ENCODE peak calls at places on chromosomes 6 and 20, in ten cellular contexts. Y is T1000; B is mesendoderm; C is GM13977; Z is NAMALWA; E is RPMI8226; M is uterus; H is DMS79 treated with DMSO at 0.1 percent for 48 hours; G is activated naive CD4-positive, alpha-beta T cell treated with anti-CD3 and anti-CD28 coated beads, Interleukin-2, amount 10 ng/mL, durations not matched to agents 7 days and 5 days; T is GM12865. P is an unnamed sample.

GRCh38 chr20:22339946-22340345 is 244.4 kb downstream of the FOXA2 start:
- DNase-seq in Y (no peak), B (no peak), C (no peak), Z (no peak), E (no peak), M (no peak), H (no peak), G (no peak), T (no peak), P (no peak)

GRCh38 chr6:167572106-167572505 is 247.2 kb downstream of the TTLL2 start:
- DNase-seq in Y (no peak), B (no peak), C (no peak), Z (no peak), E (no peak), M (no peak), H (no peak), G (no peak), T (no peak), P (no peak)

GRCh38 chr6:112833546-112834215 is 486.6 kb downstream of the RFPL4B start:
- DNase-seq in Y (no peak), B (no peak), C (no peak), Z (peak), E (no peak), M (no peak), H (peak), G (no peak), T (no peak), P (no peak)

GRCh38 chr6:170461556-170462365 is 91.3 kb downstream of the PSMB1 start:
- DNase-seq in Y (no peak), B (no peak), C (no peak), Z (no peak), E (no peak), M (no peak), H (no peak), G (no peak), T (no peak), P (no peak)

GRCh38 chr6:23003671-23004598 is 434.6 kb downstream of the HDGFL1 start:
- DNase-seq in Y (peak), B (no peak), C (no peak), Z (no peak), E (no peak), M (peak), H (no peak), G (no peak), T (no peak), P (no peak)

GRCh38 chr6:42335896-42336295 is 115.8 kb downstream of the TRERF1 start:
- DNase-seq in Y (no peak), B (no peak), C (no peak), Z (no peak), E (no peak), M (no peak), H (no peak), G (no peak), T (no peak), P (no peak)

GRCh38 chr6:365835-366234 is 25.7 kb upstream of the IRF4 start:
- DNase-seq in Y (no peak), B (peak), C (no peak), Z (peak), E (no peak), M (no peak), H (no peak), G (no peak), T (no peak), P (no peak)

GRCh38 chr6:89782222-89782621 is 37.4 kb downstream of the MDN1 start:
- DNase-seq in Y (no peak), B (no peak), C (no peak), Z (no peak), E (no peak), M (no peak), H (no peak), G (no peak), T (no peak), P (no peak)

GRCh38 chr6:113120577-113121285 is 736.4 kb upstream of the MARCKS start:
- DNase-seq in Y (peak), B (peak), C (no peak), Z (no peak), E (no peak), M (no peak), H (peak), G (no peak), T (peak), P (no peak)

GRCh38 chr6:26329763-26330511 is 35.1 kb upstream of the BTN3A2 start:
- DNase-seq in Y (no peak), B (peak), C (no peak), Z (peak), E (peak), M (no peak), H (peak), G (peak), T (peak), P (peak)

GRCh38 chr6:20816126-20816525 is 281.9 kb downstream of the CDKAL1 start:
- DNase-seq in Y (no peak), B (no peak), C (no peak), Z (no peak), E (no peak), M (no peak), H (no peak), G (no peak), T (no peak), P (no peak)

GRCh38 chr6:168408504-168409136 is 32.4 kb upstream of the SMOC2 start:
- DNase-seq in Y (no peak), B (no peak), C (no peak), Z (no peak), E (peak), M (no peak), H (no peak), G (no peak), T (no peak), P (no peak)

GRCh38 chr6:154347981-154348380 is 8.6 kb downstream of the IPCEF1 start:
- DNase-seq in Y (no peak), B (no peak), C (no peak), Z (no peak), E (no peak), M (no peak), H (no peak), G (no peak), T (no peak), P (no peak)

P was measured in T-cell.